ENCODE peak calls at places on chromosome 21, in five cellular contexts. One of them, this sample, is unnamed.

GRCh38 chr21:46376231-46376628 is 52.3 kb downstream of the PCNT start:
- DNase-seq in naive thymus-derived CD4-positive, alpha-beta T cell: no peak
- DNase-seq in left ventricle myocardium inferior: no peak
- DNase-seq in T1000: no peak
- DNase-seq in HCEC 1CT: no peak
- DNase-seq in this sample: no peak

GRCh38 chr21:45265721-45266517 is 21.8 kb downstream of the POFUT2 start:
- DNase-seq in naive thymus-derived CD4-positive, alpha-beta T cell: no peak
- DNase-seq in left ventricle myocardium inferior: no peak
- DNase-seq in T1000: no peak
- DNase-seq in HCEC 1CT: no peak
- DNase-seq in this sample: peak

GRCh38 chr21:31780944-31781343 is 49.0 kb upstream of the SCAF4 start:
- DNase-seq in naive thymus-derived CD4-positive, alpha-beta T cell: no peak
- DNase-seq in left ventricle myocardium inferior: no peak
- DNase-seq in T1000: no peak
- DNase-seq in HCEC 1CT: no peak
- DNase-seq in this sample: peak

GRCh38 chr21:44533891-44534627 is 5.9 kb downstream of the KRTAP10-1 start:
- DNase-seq in naive thymus-derived CD4-positive, alpha-beta T cell: no peak
- DNase-seq in left ventricle myocardium inferior: no peak
- DNase-seq in T1000: no peak
- DNase-seq in HCEC 1CT: no peak
- DNase-seq in this sample: no peak

GRCh38 chr21:45403133-45403824 is 1.7 kb upstream of the COL18A1 start:
- DNase-seq in naive thymus-derived CD4-positive, alpha-beta T cell: no peak
- DNase-seq in left ventricle myocardium inferior: peak
- DNase-seq in T1000: no peak
- DNase-seq in HCEC 1CT: no peak
- DNase-seq in this sample: no peak

GRCh38 chr21:17818158-17819113 is 720 bp downstream of the C21orf91 start:
- DNase-seq in naive thymus-derived CD4-positive, alpha-beta T cell: peak
- DNase-seq in left ventricle myocardium inferior: peak
- DNase-seq in T1000: no peak
- DNase-seq in HCEC 1CT: peak
- DNase-seq in this sample: peak

GRCh38 chr21:31943586-31943985 is 70.8 kb downstream of the HUNK start:
- DNase-seq in naive thymus-derived CD4-positive, alpha-beta T cell: no peak
- DNase-seq in left ventricle myocardium inferior: no peak
- DNase-seq in T1000: no peak
- DNase-seq in HCEC 1CT: no peak
- DNase-seq in this sample: no peak

GRCh38 chr21:41778974-41779600 is 12.2 kb upstream of the RIPK4 start:
- DNase-seq in naive thymus-derived CD4-positive, alpha-beta T cell: no peak
- DNase-seq in left ventricle myocardium inferior: no peak
- DNase-seq in T1000: no peak
- DNase-seq in HCEC 1CT: no peak
- DNase-seq in this sample: no peak

GRCh38 chr21:28633803-28634572 is 358.7 kb downstream of the LTN1 start:
- DNase-seq in naive thymus-derived CD4-positive, alpha-beta T cell: no peak
- DNase-seq in left ventricle myocardium inferior: peak
- DNase-seq in T1000: no peak
- DNase-seq in HCEC 1CT: peak
- DNase-seq in this sample: no peak

GRCh38 chr21:37358392-37358791 is 8.2 kb upstream of the DYRK1A start:
- DNase-seq in naive thymus-derived CD4-positive, alpha-beta T cell: no peak
- DNase-seq in left ventricle myocardium inferior: no peak
- DNase-seq in T1000: no peak
- DNase-seq in HCEC 1CT: no peak
- DNase-seq in this sample: no peak

GRCh38 chr21:41681336-41681801 is 85.5 kb downstream of the RIPK4 start:
- DNase-seq in naive thymus-derived CD4-positive, alpha-beta T cell: no peak
- DNase-seq in left ventricle myocardium inferior: no peak
- DNase-seq in T1000: no peak
- DNase-seq in HCEC 1CT: no peak
- DNase-seq in this sample: no peak

GRCh38 chr21:46216132-46216747 is 12.3 kb downstream of the LSS start:
- DNase-seq in naive thymus-derived CD4-positive, alpha-beta T cell: no peak
- DNase-seq in left ventricle myocardium inferior: no peak
- DNase-seq in T1000: no peak
- DNase-seq in HCEC 1CT: no peak
- DNase-seq in this sample: no peak

GRCh38 chr21:29208666-29209059 is 78.2 kb downstream of the MAP3K7CL start:
- DNase-seq in naive thymus-derived CD4-positive, alpha-beta T cell: no peak
- DNase-seq in left ventricle myocardium inferior: no peak
- DNase-seq in T1000: no peak
- DNase-seq in HCEC 1CT: peak
- DNase-seq in this sample: no peak

GRCh38 chr21:37770496-37770895 is 145.8 kb downstream of the KCNJ6 start:
- DNase-seq in naive thymus-derived CD4-positive, alpha-beta T cell: no peak
- DNase-seq in left ventricle myocardium inferior: no peak
- DNase-seq in T1000: no peak
- DNase-seq in HCEC 1CT: no peak
- DNase-seq in this sample: no peak

GRCh38 chr21:38831526-38832467 is 26.1 kb downstream of the ETS2 start:
- DNase-seq in naive thymus-derived CD4-positive, alpha-beta T cell: no peak
- DNase-seq in left ventricle myocardium inferior: peak
- DNase-seq in T1000: peak
- DNase-seq in HCEC 1CT: peak
- DNase-seq in this sample: no peak

GRCh38 chr21:33670076-33670475 is 27.8 kb downstream of the ITSN1 start:
- DNase-seq in naive thymus-derived CD4-positive, alpha-beta T cell: no peak
- DNase-seq in left ventricle myocardium inferior: no peak
- DNase-seq in T1000: no peak
- DNase-seq in HCEC 1CT: no peak
- DNase-seq in this sample: no peak

GRCh38 chr21:45416619-45417018 is 11.7 kb downstream of the COL18A1 start:
- DNase-seq in naive thymus-derived CD4-positive, alpha-beta T cell: no peak
- DNase-seq in left ventricle myocardium inferior: peak
- DNase-seq in T1000: no peak
- DNase-seq in HCEC 1CT: no peak
- DNase-seq in this sample: no peak

GRCh38 chr21:15430023-15430422 is 299.8 kb upstream of the USP25 start:
- DNase-seq in naive thymus-derived CD4-positive, alpha-beta T cell: no peak
- DNase-seq in left ventricle myocardium inferior: no peak
- DNase-seq in T1000: no peak
- DNase-seq in HCEC 1CT: no peak
- DNase-seq in this sample: no peak

GRCh38 chr21:15730484-15731242 is 881 bp downstream of the USP25 start:
- DNase-seq in naive thymus-derived CD4-positive, alpha-beta T cell: no peak
- DNase-seq in left ventricle myocardium inferior: no peak
- DNase-seq in T1000: no peak
- DNase-seq in HCEC 1CT: no peak
- DNase-seq in this sample: no peak

GRCh38 chr21:46006547-46007497 is 25.3 kb downstream of the COL6A1 start:
- DNase-seq in naive thymus-derived CD4-positive, alpha-beta T cell: no peak
- DNase-seq in left ventricle myocardium inferior: no peak
- DNase-seq in T1000: no peak
- DNase-seq in HCEC 1CT: no peak
- DNase-seq in this sample: peak

GRCh38 chr21:31667639-31668038 is 8.1 kb downstream of the SOD1 start:
- DNase-seq in naive thymus-derived CD4-positive, alpha-beta T cell: no peak
- DNase-seq in left ventricle myocardium inferior: no peak
- DNase-seq in T1000: no peak
- DNase-seq in HCEC 1CT: no peak
- DNase-seq in this sample: no peak

GRCh38 chr21:16002872-16003466 is 273.2 kb downstream of the USP25 start:
- DNase-seq in naive thymus-derived CD4-positive, alpha-beta T cell: no peak
- DNase-seq in left ventricle myocardium inferior: no peak
- DNase-seq in T1000: no peak
- DNase-seq in HCEC 1CT: peak
- DNase-seq in this sample: no peak

This sample was measured in B cell.